ENCODE peak calls at places on chromosomes 16 and 17, in four cellular contexts. One of them, this sample, is unnamed. For H3K9me3, the result is how much of the 10 kb centered on the place peaks cover.

GRCh38 chr17:68355093-68355492 is 63.8 kb downstream of the ARSG start:
- DNase-seq in neuronal stem cell: no peak
- DNase-seq in trophoblast cell: peak
- DNase-seq in H1: no peak
- DNase-seq in this sample: peak

GRCh38 chr17:70875729-70876344 is 706.5 kb downstream of the KCNJ2 start:
- DNase-seq in trophoblast cell: no peak
- DNase-seq in H1: no peak
- DNase-seq in neuronal stem cell: no peak
- DNase-seq in this sample: no peak

GRCh38 chr17:19664136-19664820 is 15.7 kb downstream of the ALDH3A2 start:
- DNase-seq in trophoblast cell: no peak
- DNase-seq in H1: peak
- DNase-seq in neuronal stem cell: no peak
- DNase-seq in this sample: no peak

GRCh38 chr16:9116141-9116540 is 24.7 kb downstream of the HAPSTR1 start:
- DNase-seq in H1: no peak
- DNase-seq in neuronal stem cell: no peak
- DNase-seq in trophoblast cell: no peak
- DNase-seq in this sample: no peak

GRCh38 chr16:30184430-30185140 is 1.2 kb downstream of the CORO1A start:
- DNase-seq in trophoblast cell: peak
- DNase-seq in H1: peak
- DNase-seq in neuronal stem cell: no peak
- DNase-seq in this sample: no peak

GRCh38 chr17:55693244-55694216 is 29.1 kb downstream of the TMEM100 start:
- DNase-seq in neuronal stem cell: no peak
- DNase-seq in H1: no peak
- DNase-seq in trophoblast cell: peak
- DNase-seq in this sample: peak

GRCh38 chr16:48537909-48538745 is 71.9 kb downstream of the N4BP1 start:
- DNase-seq in neuronal stem cell: no peak
- DNase-seq in trophoblast cell: no peak
- DNase-seq in H1: peak
- DNase-seq in this sample: no peak

GRCh38 chr17:33871720-33872535 is 383.2 kb upstream of the CCL2 start:
- DNase-seq in H1: no peak
- DNase-seq in trophoblast cell: peak
- DNase-seq in neuronal stem cell: no peak
- DNase-seq in this sample: no peak

GRCh38 chr16:11639925-11640899 is 28.0 kb upstream of the SNN start:
- DNase-seq in neuronal stem cell: no peak
- DNase-seq in trophoblast cell: peak
- DNase-seq in H1: no peak
- DNase-seq in this sample: peak

GRCh38 chr17:9021985-9022552 is 759 bp downstream of the NTN1 start:
- DNase-seq in H1: peak
- DNase-seq in neuronal stem cell: peak
- DNase-seq in trophoblast cell: peak
- DNase-seq in this sample: peak

GRCh38 chr16:83365166-83365565 is 442.6 kb upstream of the HSBP1 start:
- DNase-seq in H1: no peak
- DNase-seq in trophoblast cell: no peak
- DNase-seq in neuronal stem cell: no peak
- DNase-seq in this sample: peak

GRCh38 chr17:55086635-55087058 is 118.1 kb downstream of the STXBP4 start:
- DNase-seq in trophoblast cell: no peak
- DNase-seq in H1: no peak
- DNase-seq in neuronal stem cell: no peak
- DNase-seq in this sample: peak

GRCh38 chr17:71926746-71927398 is 193.9 kb upstream of the SOX9 start:
- DNase-seq in trophoblast cell: no peak
- DNase-seq in neuronal stem cell: no peak
- DNase-seq in H1: no peak
- DNase-seq in this sample: no peak

GRCh38 chr16:997440-998051 is 16.0 kb downstream of the SOX8 start:
- DNase-seq in trophoblast cell: no peak
- DNase-seq in neuronal stem cell: no peak
- DNase-seq in H1: no peak
- DNase-seq in this sample: peak

GRCh38 chr16:89355036-89355435 is 135.3 kb downstream of the ANKRD11 start:
- DNase-seq in H1: no peak
- DNase-seq in neuronal stem cell: no peak
- DNase-seq in trophoblast cell: no peak
- DNase-seq in this sample: no peak
- H3K4me3 ChIP-seq in H1: no peak
- H3K4me3 ChIP-seq in neuronal stem cell: no peak
- H3K4me3 ChIP-seq in trophoblast cell: no peak
- H3K4me3 ChIP-seq in this sample: no peak

DNA sequence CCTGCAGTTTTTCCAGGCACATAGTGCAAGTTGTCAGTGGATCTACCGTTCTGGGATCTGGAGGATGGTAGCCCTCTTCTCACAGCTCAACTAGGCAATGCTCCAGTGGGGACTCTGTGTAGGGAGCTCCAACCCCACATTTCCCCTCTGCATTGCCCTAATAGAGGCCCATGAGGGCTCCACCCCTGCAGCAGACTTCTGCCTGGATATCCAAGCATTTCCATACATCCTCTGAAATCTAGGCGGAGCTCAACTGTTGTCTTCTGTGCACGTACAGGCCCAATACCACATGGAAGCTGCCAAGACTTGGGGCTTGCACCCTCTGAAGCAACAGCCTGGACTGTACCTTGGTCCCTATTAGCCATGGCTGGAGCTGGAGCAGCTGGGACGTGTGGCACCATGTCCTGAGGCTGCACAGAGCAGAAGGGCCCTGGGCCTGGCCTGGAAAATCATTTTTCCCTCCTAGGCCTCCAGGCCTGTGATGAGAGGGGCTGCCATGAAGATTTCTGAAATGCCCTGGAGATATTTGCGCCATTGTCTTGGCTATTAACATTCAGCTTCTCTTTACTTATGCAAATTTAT is 10.9 kb upstream of the MILR1 start:
- DNase-seq in trophoblast cell: no peak
- DNase-seq in neuronal stem cell: no peak
- DNase-seq in H1: no peak
- DNase-seq in this sample: no peak
- H3K9me3 ChIP-seq in trophoblast cell: under half
- H3K9me3 ChIP-seq in neuronal stem cell: under half
- H3K9me3 ChIP-seq in H1: under half
- H3K9me3 ChIP-seq in this sample: under half

GRCh38 chr16:88326611-88327485 is 55.9 kb upstream of the ZNF469 start:
- DNase-seq in trophoblast cell: no peak
- DNase-seq in H1: no peak
- DNase-seq in neuronal stem cell: no peak
- DNase-seq in this sample: no peak
- H2BK120ac ChIP-seq in trophoblast cell: no peak
- H2BK120ac ChIP-seq in H1: no peak
- H2BK120ac ChIP-seq in neuronal stem cell: no peak
- H2BK120ac ChIP-seq in this sample: no peak

GRCh38 chr17:5164465-5164864 is 27.2 kb downstream of the ZNF594 start:
- DNase-seq in trophoblast cell: no peak
- DNase-seq in H1: no peak
- DNase-seq in neuronal stem cell: no peak
- DNase-seq in this sample: no peak
- H3K4me3 ChIP-seq in trophoblast cell: no peak
- H3K4me3 ChIP-seq in H1: no peak
- H3K4me3 ChIP-seq in neuronal stem cell: no peak
- H3K4me3 ChIP-seq in this sample: no peak

GRCh38 chr16:35196313-35196712 is 1736.9 kb downstream of the TP53TG3F start:
- DNase-seq in H1: no peak
- DNase-seq in neuronal stem cell: no peak
- DNase-seq in trophoblast cell: no peak
- DNase-seq in this sample: no peak
- H3K9me3 ChIP-seq in H1: half or more
- H3K9me3 ChIP-seq in neuronal stem cell: half or more
- H3K9me3 ChIP-seq in trophoblast cell: half or more
- H3K9me3 ChIP-seq in this sample: under half

GRCh38 chr16:84616515-84616914 is 1.4 kb downstream of the COTL1 start:
- DNase-seq in H1: no peak
- DNase-seq in trophoblast cell: peak
- DNase-seq in neuronal stem cell: no peak
- DNase-seq in this sample: peak

GRCh38 chr16:84617068-84617630 is 729 bp downstream of the COTL1 start:
- DNase-seq in H1: peak
- DNase-seq in neuronal stem cell: no peak
- DNase-seq in trophoblast cell: peak
- DNase-seq in this sample: peak

GRCh38 chr16:84618428-84619102 is 687 bp upstream of the COTL1 start:
- DNase-seq in neuronal stem cell: peak
- DNase-seq in trophoblast cell: peak
- DNase-seq in H1: peak
- DNase-seq in this sample: peak

GRCh38 chr16:84617631-84618427 is at the start of gene COTL1:
- DNase-seq in trophoblast cell: peak
- DNase-seq in neuronal stem cell: peak
- DNase-seq in H1: peak
- DNase-seq in this sample: peak

GRCh38 chr16:84619103-84619460 is 1.2 kb upstream of the COTL1 start:
- DNase-seq in trophoblast cell: no peak
- DNase-seq in H1: no peak
- DNase-seq in neuronal stem cell: no peak
- DNase-seq in this sample: no peak
- H2BK120ac ChIP-seq in trophoblast cell: no peak
- H2BK120ac ChIP-seq in H1: no peak
- H2BK120ac ChIP-seq in neuronal stem cell: no peak
- H2BK120ac ChIP-seq in this sample: no peak

GRCh38 chr17:6940186-6940649 is 55.6 kb upstream of the ALOX12 start:
- DNase-seq in H1: no peak
- DNase-seq in neuronal stem cell: no peak
- DNase-seq in trophoblast cell: no peak
- DNase-seq in this sample: no peak
- H3K4me3 ChIP-seq in H1: no peak
- H3K4me3 ChIP-seq in neuronal stem cell: no peak
- H3K4me3 ChIP-seq in trophoblast cell: no peak
- H3K4me3 ChIP-seq in this sample: peak

DNA sequence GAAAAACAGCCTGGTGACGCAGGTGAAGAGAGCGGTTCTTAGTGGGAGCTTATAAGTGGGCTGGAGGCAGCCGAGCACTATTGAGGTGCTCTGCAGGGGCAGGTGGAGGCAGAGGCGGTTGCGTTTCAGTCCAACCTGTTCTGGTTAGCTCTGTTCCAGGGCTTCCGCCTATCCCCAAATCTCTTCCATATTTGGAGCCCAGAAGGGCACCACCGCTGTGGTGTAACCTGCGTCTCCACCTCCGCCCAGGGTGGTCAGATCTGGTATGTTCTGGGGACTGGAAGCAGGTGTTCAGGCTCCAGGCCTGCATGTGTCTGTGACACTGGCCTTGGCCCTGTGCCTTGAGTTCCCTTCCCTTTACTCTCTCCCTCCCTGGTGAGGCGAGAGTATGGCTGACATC is 74.4 kb downstream of the NT5M start:
- DNase-seq in H1: no peak
- DNase-seq in neuronal stem cell: no peak
- DNase-seq in trophoblast cell: no peak
- DNase-seq in this sample: no peak
- H3K9me3 ChIP-seq in H1: under half
- H3K9me3 ChIP-seq in neuronal stem cell: under half
- H3K9me3 ChIP-seq in trophoblast cell: under half
- H3K9me3 ChIP-seq in this sample: under half